ENCODE peak calls at places on chromosomes 11 and 22, in six cellular contexts. X is suprapubic skin, A is GM13977, U is fibroblast of the aortic adventitia, R is AG04450, Q is lower lobe of right lung. P is an unnamed sample.

GRCh38 chr11:19080579-19080993 is 20.1 kb upstream of the MRGPRX2 start:
- DNase-seq in X (no peak), R (no peak), U (peak), A (no peak), Q (peak), P (no peak)

GRCh38 chr11:129928923-129929692 is 33.7 kb upstream of the NFRKB start:
- DNase-seq in Q (no peak), R (no peak), U (no peak), A (no peak), X (no peak), P (no peak)

GRCh38 chr11:35330156-35330889 is 89.0 kb downstream of the SLC1A2 start:
- DNase-seq in U (peak), Q (no peak), R (no peak), A (no peak), X (no peak), P (no peak)

GRCh38 chr11:69370984-69371709 is 77.2 kb downstream of the MYEOV start:
- DNase-seq in U (no peak), A (no peak), Q (no peak), R (no peak), X (peak), P (no peak)

GRCh38 chr11:128965485-128965884 is 22.8 kb upstream of the TP53AIP1 start:
- DNase-seq in R (no peak), A (peak), U (peak), Q (no peak), X (no peak), P (no peak)

GRCh38 chr11:2507945-2508749 is 63.3 kb downstream of the KCNQ1 start:
- DNase-seq in U (no peak), R (no peak), A (peak), Q (no peak), X (no peak), P (no peak)

GRCh38 chr22:20760084-20760483 is 13.8 kb upstream of the SERPIND1 start:
- DNase-seq in U (no peak), Q (no peak), A (no peak), R (no peak), X (no peak), P (no peak)

GRCh38 chr11:120208012-120208441 is 2.8 kb upstream of the OAF start:
- DNase-seq in A (no peak), U (no peak), Q (no peak), X (no peak), R (no peak), P (no peak)

GRCh38 chr11:86099727-86100320 is 30.9 kb upstream of the PICALM start:
- DNase-seq in R (no peak), A (no peak), U (peak), Q (no peak), X (no peak), P (no peak)

GRCh38 chr22:22930222-22930497 is 42.5 kb downstream of the IGLL5 start:
- DNase-seq in X (no peak), U (no peak), R (no peak), Q (no peak), A (no peak), P (no peak)

GRCh38 chr22:28424427-28425080 is 255.1 kb downstream of the TTC28 start:
- DNase-seq in Q (no peak), R (peak), U (peak), X (no peak), A (no peak), P (no peak)

GRCh38 chr11:19938866-19939265 is 221.4 kb downstream of the DBX1 start:
- DNase-seq in Q (no peak), A (peak), U (no peak), R (no peak), X (no peak), P (no peak)

GRCh38 chr11:405976-406795 is 8.6 kb downstream of the SIGIRR start:
- DNase-seq in X (no peak), U (no peak), Q (peak), A (no peak), R (no peak), P (no peak)

GRCh38 chr11:35978173-35978572 is 34.3 kb downstream of the LDLRAD3 start:
- DNase-seq in U (no peak), Q (no peak), R (no peak), X (no peak), A (no peak), P (no peak)

GRCh38 chr11:115276182-115276581 is 228.0 kb downstream of the CADM1 start:
- DNase-seq in U (no peak), Q (no peak), R (no peak), A (no peak), X (no peak), P (no peak)

GRCh38 chr11:34426766-34427170 is 12.0 kb upstream of the CAT start:
- DNase-seq in R (peak), X (no peak), U (peak), A (no peak), Q (no peak), P (no peak)

GRCh38 chr11:36069576-36070214 is 125.8 kb downstream of the LDLRAD3 start:
- DNase-seq in X (no peak), U (no peak), R (no peak), A (no peak), Q (no peak), P (no peak)

GRCh38 chr22:37199839-37200161 is 11.8 kb upstream of the C1QTNF6 start:
- DNase-seq in U (no peak), X (peak), A (no peak), Q (no peak), R (no peak), P (no peak)

GRCh38 chr11:107563702-107564101 is 1.8 kb downstream of the ALKBH8 start:
- DNase-seq in R (no peak), A (peak), Q (no peak), U (peak), X (no peak), P (peak)

GRCh38 chr22:40991298-40991697 is 40.1 kb downstream of the RBX1 start:
- DNase-seq in R (no peak), U (no peak), X (no peak), Q (no peak), A (no peak), P (no peak)

GRCh38 chr11:3700410-3700809 is 29.2 kb upstream of the CHRNA10 start:
- DNase-seq in Q (no peak), X (no peak), U (no peak), A (no peak), R (no peak), P (no peak)

GRCh38 chr22:49960967-49961600 is 512 bp downstream of the PIM3 start:
- DNase-seq in U (no peak), Q (peak), R (no peak), A (peak), X (peak), P (peak)

GRCh38 chr11:57792870-57793269 is 31.3 kb downstream of the CTNND1 start:
- DNase-seq in U (peak), A (no peak), R (no peak), X (no peak), Q (no peak), P (no peak)

GRCh38 chr11:6323291-6323905 is 3.1 kb upstream of the CAVIN3 start:
- DNase-seq in R (no peak), X (no peak), A (no peak), Q (no peak), U (no peak), P (no peak)

GRCh38 chr22:49094858-49095257 is 732.8 kb downstream of the BRD1 start:
- DNase-seq in A (no peak), R (no peak), X (no peak), Q (peak), U (no peak), P (no peak)

GRCh38 chr11:12200359-12201015 is 90.1 kb downstream of the MICAL2 start:
- DNase-seq in X (no peak), A (no peak), U (peak), R (no peak), Q (no peak), P (peak)

GRCh38 chr11:117535201-117535869 is 207.7 kb downstream of the CEP164 start:
- DNase-seq in U (no peak), X (no peak), Q (peak), R (no peak), A (no peak), P (no peak)

GRCh38 chr22:36904260-36904659 is 9.2 kb upstream of the CSF2RB start:
- DNase-seq in R (no peak), X (no peak), U (no peak), Q (no peak), A (no peak), P (no peak)

GRCh38 chr11:35148163-35148562 is 9.2 kb downstream of the CD44 start:
- DNase-seq in R (no peak), U (no peak), X (no peak), A (no peak), Q (no peak), P (peak)

GRCh38 chr22:35683560-35683959 is 34.1 kb upstream of the APOL5 start:
- DNase-seq in R (no peak), A (no peak), X (no peak), Q (no peak), U (no peak), P (no peak)

GRCh38 chr22:28911279-28911640 is 27.9 kb downstream of the ZNRF3 start:
- DNase-seq in X (no peak), R (no peak), Q (no peak), A (no peak), U (no peak), P (no peak)

GRCh38 chr22:19115628-19116027 is 6.6 kb downstream of the DGCR2 start:
- DNase-seq in X (peak), Q (no peak), A (peak), R (no peak), U (no peak), P (no peak)

DNA sequence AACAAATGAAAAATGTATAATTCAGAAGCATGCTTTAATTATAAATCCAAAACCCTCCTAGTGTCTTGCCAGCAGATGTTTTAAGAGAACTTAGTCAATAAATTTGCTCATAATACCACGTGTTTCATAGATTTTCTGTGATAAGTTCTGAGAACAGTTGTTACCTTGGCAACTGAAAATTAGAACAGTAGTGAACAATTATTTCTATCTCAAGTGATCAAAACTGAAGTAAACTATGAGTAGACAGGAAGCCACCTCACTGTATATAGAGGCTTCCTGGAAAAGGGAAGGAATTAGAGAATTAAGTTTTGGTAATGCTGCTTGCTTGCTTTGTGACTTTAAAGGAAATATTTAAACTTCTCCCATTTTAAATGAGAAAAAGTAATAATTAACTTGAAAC is 266.0 kb upstream of the ANO3 start:
- DNase-seq in A (no peak), X (no peak), Q (no peak), U (no peak), R (no peak), P (no peak)
- TF ChIP-seq CTCF in A (no peak), X (no peak), Q (no peak), U (no peak), R (no peak), P (no peak)

GRCh38 chr11:77068461-77069335 is 1.9 kb downstream of the CAPN5 start:
- DNase-seq in X (peak), R (no peak), U (no peak), Q (no peak), A (no peak), P (no peak)

GRCh38 chr11:77064648-77065217 is 2.0 kb upstream of the CAPN5 start:
- DNase-seq in A (no peak), R (no peak), X (peak), U (no peak), Q (no peak), P (no peak)

GRCh38 chr11:77067776-77068460 is 1.1 kb downstream of the CAPN5 start:
- DNase-seq in R (no peak), Q (no peak), U (no peak), A (no peak), X (peak), P (no peak)

GRCh38 chr11:77065878-77066228 is 918 bp upstream of the CAPN5 start:
- DNase-seq in X (peak), A (no peak), R (no peak), U (peak), Q (peak), P (peak)

GRCh38 chr11:77066229-77067023 is at the start of gene CAPN5:
- DNase-seq in X (peak), A (peak), R (peak), Q (peak), U (peak), P (peak)
- TF ChIP-seq CTCF in X (no peak), A (peak), R (peak), Q (peak), U (peak), P (peak)

GRCh38 chr22:39967103-39967829 is 7.1 kb downstream of the TMA7B start:
- DNase-seq in A (no peak), R (no peak), Q (no peak), U (peak), X (no peak), P (no peak)
- TF ChIP-seq CTCF in A (no peak), R (no peak), Q (no peak), U (no peak), X (no peak), P (no peak)

GRCh38 chr11:100757636-100758035 is 70.5 kb downstream of the ARHGAP42 start:
- DNase-seq in Q (no peak), X (no peak), U (no peak), A (no peak), R (no peak), P (no peak)

GRCh38 chr11:100756556-100756955 is 69.5 kb downstream of the ARHGAP42 start:
- DNase-seq in U (peak), X (no peak), Q (no peak), R (no peak), A (no peak), P (no peak)

GRCh38 chr11:100752371-100753073 is 65.4 kb downstream of the ARHGAP42 start:
- DNase-seq in R (no peak), U (no peak), Q (no peak), A (no peak), X (no peak), P (no peak)

GRCh38 chr11:100753562-100753961 is 66.5 kb downstream of the ARHGAP42 start:
- DNase-seq in X (no peak), Q (no peak), U (no peak), R (no peak), A (no peak), P (no peak)

GRCh38 chr11:100753144-100753543 is 66.1 kb downstream of the ARHGAP42 start:
- DNase-seq in Q (no peak), R (no peak), U (no peak), A (no peak), X (no peak), P (no peak)
- TF ChIP-seq CTCF in Q (no peak), R (no peak), U (no peak), A (no peak), X (no peak), P (no peak)

DNA sequence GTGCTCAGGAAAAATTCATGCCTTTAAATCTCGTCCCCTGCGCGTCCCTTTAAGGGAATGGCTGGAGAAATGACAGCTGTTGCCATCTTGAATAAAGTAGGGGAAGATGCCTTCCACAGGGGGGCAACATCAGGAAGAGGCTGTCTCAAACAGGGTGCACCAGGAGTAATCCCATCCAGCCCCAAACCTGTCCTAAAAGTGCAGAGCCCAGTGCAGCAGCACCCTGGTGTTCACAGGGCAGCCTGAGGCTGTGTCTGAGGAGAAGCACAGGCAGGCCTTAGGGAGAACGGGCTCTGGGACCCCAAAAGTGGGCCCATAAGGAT is 10.8 kb upstream of the C11orf96 start:
- DNase-seq in Q (no peak), X (no peak), U (no peak), A (no peak), R (no peak), P (no peak)
- TF ChIP-seq CTCF in Q (no peak), X (no peak), U (peak), A (no peak), R (peak), P (no peak)

GRCh38 chr11:70378506-70379134 is 19.7 kb upstream of the CTTN start:
- DNase-seq in Q (no peak), U (no peak), A (no peak), X (no peak), R (no peak), P (no peak)
- TF ChIP-seq CTCF in Q (no peak), U (no peak), A (peak), X (no peak), R (peak), P (no peak)

GRCh38 chr11:9982796-9983579 is 311.0 kb downstream of the SBF2 start:
- DNase-seq in Q (no peak), U (peak), X (no peak), A (no peak), R (no peak), P (no peak)
- TF ChIP-seq CTCF in Q (no peak), U (no peak), X (no peak), A (no peak), R (no peak), P (no peak)

GRCh38 chr22:24834845-24835570 is 29.0 kb downstream of the SGSM1 start:
- DNase-seq in U (no peak), X (no peak), Q (no peak), A (no peak), R (no peak), P (no peak)
- TF ChIP-seq CTCF in U (peak), X (no peak), Q (no peak), A (no peak), R (peak), P (peak)

DNA sequence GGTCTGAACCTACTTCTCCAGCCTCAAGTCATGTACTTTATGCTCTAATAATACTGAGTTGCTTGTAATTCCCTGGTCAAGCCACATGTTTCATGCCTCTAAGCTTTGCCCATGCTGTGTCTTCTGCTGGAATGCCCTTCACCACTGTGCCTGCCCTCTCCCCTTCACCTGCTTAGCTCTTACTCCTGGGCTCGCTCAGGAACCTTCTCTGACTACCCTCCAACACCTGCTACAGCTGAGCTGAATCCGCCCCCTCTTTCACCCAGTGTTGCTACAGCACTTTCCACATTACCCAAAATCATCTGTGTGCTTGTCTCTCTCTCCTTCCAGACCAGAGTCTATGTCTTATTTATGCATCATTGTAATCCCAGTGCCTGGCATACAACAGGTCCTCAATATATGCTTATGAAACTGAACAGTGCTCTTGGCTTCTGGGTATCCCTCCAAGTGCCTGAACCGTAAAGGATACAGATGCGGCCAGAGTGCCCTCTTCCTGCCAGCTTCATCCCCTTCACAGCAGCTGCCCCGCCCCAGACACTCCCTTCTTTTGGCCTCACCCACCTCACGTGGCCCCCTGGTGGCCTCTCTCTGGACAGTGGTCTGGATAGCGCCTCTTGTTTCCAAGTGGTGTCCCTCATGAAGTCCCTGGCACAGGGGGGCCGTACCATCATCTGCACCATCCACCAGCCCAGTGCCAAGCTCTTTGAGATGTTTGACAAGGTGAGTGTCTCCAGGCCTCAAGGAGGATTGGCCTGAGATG is 7.1 kb downstream of the ABCG4 start:
- DNase-seq in R (no peak), X (no peak), Q (no peak), U (no peak), A (no peak), P (peak)
- TF ChIP-seq CTCF in R (peak), X (no peak), Q (no peak), U (peak), A (peak), P (no peak)